ENCODE peak calls at places on chromosomes 16 and 17, in six cellular contexts. Q is non-pigmented ciliary epithelial cell; J is activated CD4-positive, alpha-beta T cell treated with anti-CD3 and anti-CD28 coated beads for 24 hours; C is hypothalamus; F is ACHN; V is fibroblast of mammary gland. T is an unnamed sample.

GRCh38 chr17:78082988-78083387 is 45.6 kb downstream of the TMC6 start:
- DNase-seq in V (no peak), C (no peak), Q (no peak), J (no peak), F (no peak), T (no peak)

GRCh38 chr17:43998552-43998951 is 5.9 kb upstream of the NAGS start:
- DNase-seq in J (no peak), F (no peak), Q (no peak), V (peak; percentile 87), C (no peak), T (no peak)

GRCh38 chr16:55502801-55503366 is 6.0 kb upstream of the LPCAT2 start:
- DNase-seq in F (peak; percentile 97), Q (no peak), J (no peak), V (peak; percentile 94), C (peak; percentile 81), T (peak; percentile 87)

GRCh38 chr17:78313735-78314648 is 45.9 kb downstream of the SOCS3 start:
- DNase-seq in Q (no peak), V (peak; percentile 67), C (no peak), F (peak; percentile 91), J (peak; percentile 72), T (no peak)

GRCh38 chr16:23160574-23160973 is 11.3 kb upstream of the USP31 start:
- DNase-seq in F (no peak), J (no peak), C (no peak), Q (no peak), V (peak; percentile 2), T (no peak)

GRCh38 chr16:57897053-57897784 is 73.7 kb downstream of the CNGB1 start:
- DNase-seq in Q (no peak), J (no peak), V (no peak), C (no peak), F (no peak), T (no peak)

GRCh38 chr17:40686192-40686591 is 17.4 kb downstream of the KRT24 start:
- DNase-seq in V (no peak), J (no peak), Q (no peak), C (no peak), F (no peak), T (no peak)

GRCh38 chr16:12531937-12532336 is 271.8 kb downstream of the CPPED1 start:
- DNase-seq in J (no peak), V (peak; percentile 30), F (no peak), Q (no peak), C (no peak), T (no peak)

GRCh38 chr16:67449328-67449727 is 18.4 kb downstream of the HSD11B2 start:
- DNase-seq in J (no peak), C (no peak), F (no peak), Q (no peak), V (no peak), T (no peak)

GRCh38 chr17:12024332-12024731 is 3.7 kb downstream of the MAP2K4 start:
- DNase-seq in C (no peak), F (peak; percentile 74), Q (peak; percentile 63), V (peak; percentile 64), J (no peak), T (no peak)

GRCh38 chr17:7136266-7136877 is 21.8 kb upstream of the ASGR2 start:
- DNase-seq in V (peak; percentile 68), Q (peak; percentile 13), J (peak; percentile 77), F (peak; percentile 71), C (peak; percentile 13), T (peak; percentile 82)

GRCh38 chr17:14621826-14622621 is 321.1 kb downstream of the HS3ST3B1 start:
- DNase-seq in V (no peak), F (no peak), J (no peak), Q (no peak), C (no peak), T (no peak)

GRCh38 chr17:16962804-16963203 is 9.1 kb downstream of the TNFRSF13B start:
- DNase-seq in Q (no peak), C (no peak), F (peak; percentile 82), J (no peak), V (peak; percentile 11), T (no peak)

GRCh38 chr17:58565389-58566311 is 51.2 kb upstream of the MTMR4 start:
- DNase-seq in C (no peak), Q (no peak), J (no peak), V (no peak), F (no peak), T (no peak)

GRCh38 chr16:17304124-17304813 is 166.5 kb downstream of the XYLT1 start:
- DNase-seq in V (peak; percentile 54), Q (no peak), J (no peak), F (no peak), C (no peak), T (no peak)

GRCh38 chr16:83633285-83633684 is 174.5 kb upstream of the HSBP1 start:
- DNase-seq in F (no peak), C (no peak), V (no peak), Q (no peak), J (no peak), T (peak; percentile 2)

GRCh38 chr16:56882077-56882476 is 17.1 kb downstream of the SLC12A3 start:
- DNase-seq in F (no peak), Q (no peak), J (no peak), C (no peak), V (no peak), T (no peak)

GRCh38 chr17:78144146-78144719 is 2.0 kb upstream of the C17orf99 start:
- DNase-seq in J (no peak), F (peak; percentile 80), Q (no peak), V (peak; percentile 86), C (peak; percentile 46), T (peak; percentile 79)